ENCODE peak calls at places on chromosomes 4 and X, in four cellular contexts. One of them, this sample, is unnamed.

GRCh38 chrX:153984351-153985178 is 12.0 kb downstream of the TMEM187 start:
- DNase-seq in K562: peak
- DNase-seq in WTC11: no peak
- DNase-seq in HepG2: no peak
- DNase-seq in this sample: no peak

GRCh38 chr4:185599844-185600243 is 64.5 kb upstream of the PDLIM3 start:
- DNase-seq in K562: no peak
- DNase-seq in WTC11: no peak
- DNase-seq in HepG2: no peak
- DNase-seq in this sample: no peak

GRCh38 chr4:7431696-7432530 is 2.8 kb downstream of the PSAPL1 start:
- DNase-seq in K562: no peak
- DNase-seq in WTC11: no peak
- DNase-seq in HepG2: no peak
- DNase-seq in this sample: no peak

GRCh38 chr4:10584042-10584441 is 100.5 kb downstream of the CLNK start:
- DNase-seq in K562: no peak
- DNase-seq in WTC11: no peak
- DNase-seq in HepG2: peak
- DNase-seq in this sample: no peak

GRCh38 chr4:147799986-147800555 is 68.2 kb downstream of the ARHGAP10 start:
- DNase-seq in K562: no peak
- DNase-seq in WTC11: no peak
- DNase-seq in HepG2: no peak
- DNase-seq in this sample: no peak

GRCh38 chrX:44997282-44997813 is 124.4 kb downstream of the KDM6A start:
- DNase-seq in K562: no peak
- DNase-seq in WTC11: no peak
- DNase-seq in HepG2: no peak
- DNase-seq in this sample: no peak

GRCh38 chr4:56149601-56150000 is 200.9 kb downstream of the CEP135 start:
- DNase-seq in K562: no peak
- DNase-seq in WTC11: no peak
- DNase-seq in HepG2: no peak
- DNase-seq in this sample: no peak

GRCh38 chr4:152374606-152375285 is 161.1 kb downstream of the FBXW7 start:
- DNase-seq in K562: no peak
- DNase-seq in WTC11: no peak
- DNase-seq in HepG2: no peak
- DNase-seq in this sample: no peak

GRCh38 chr4:115187136-115187535 is 73.7 kb upstream of the NDST4 start:
- DNase-seq in K562: no peak
- DNase-seq in WTC11: no peak
- DNase-seq in HepG2: no peak
- DNase-seq in this sample: no peak

GRCh38 chrX:106220177-106220576 is 52.1 kb downstream of the PWWP3B start:
- DNase-seq in K562: no peak
- DNase-seq in WTC11: no peak
- DNase-seq in HepG2: no peak
- DNase-seq in this sample: peak

GRCh38 chr4:31613946-31614623 is 893.9 kb downstream of the PCDH7 start:
- DNase-seq in K562: no peak
- DNase-seq in WTC11: peak
- DNase-seq in HepG2: no peak
- DNase-seq in this sample: no peak

GRCh38 chr4:5142726-5143125 is 91.4 kb downstream of the STK32B start:
- DNase-seq in K562: peak
- DNase-seq in WTC11: peak
- DNase-seq in HepG2: peak
- DNase-seq in this sample: no peak

GRCh38 chrX:152861116-152861515 is 30.3 kb downstream of the NSDHL start:
- DNase-seq in K562: no peak
- DNase-seq in WTC11: no peak
- DNase-seq in HepG2: no peak
- DNase-seq in this sample: no peak

GRCh38 chr4:167210166-167210565 is 24.1 kb downstream of the SPOCK3 start:
- DNase-seq in K562: no peak
- DNase-seq in WTC11: no peak
- DNase-seq in HepG2: no peak
- DNase-seq in this sample: no peak

GRCh38 chr4:26503427-26503826 is 13.1 kb upstream of the CCKAR start:
- DNase-seq in K562: no peak
- DNase-seq in WTC11: no peak
- DNase-seq in HepG2: no peak
- DNase-seq in this sample: no peak

GRCh38 chr4:74161676-74162450 is 3.9 kb downstream of the MTHFD2L start:
- DNase-seq in K562: no peak
- DNase-seq in WTC11: no peak
- DNase-seq in HepG2: no peak
- DNase-seq in this sample: no peak

GRCh38 chrX:23844502-23845138 is 61.6 kb downstream of the SAT1 start:
- DNase-seq in K562: peak
- DNase-seq in WTC11: no peak
- DNase-seq in HepG2: peak
- DNase-seq in this sample: no peak

GRCh38 chr4:166012129-166013078 is 139.4 kb downstream of the TLL1 start:
- DNase-seq in K562: no peak
- DNase-seq in WTC11: no peak
- DNase-seq in HepG2: no peak
- DNase-seq in this sample: no peak

GRCh38 chr4:164779811-164780216 is 25.9 kb downstream of the SMIM31 start:
- DNase-seq in K562: peak
- DNase-seq in WTC11: peak
- DNase-seq in HepG2: peak
- DNase-seq in this sample: peak

GRCh38 chrX:42992199-42992943 is 214.4 kb upstream of the PPP1R2C start:
- DNase-seq in K562: no peak
- DNase-seq in WTC11: no peak
- DNase-seq in HepG2: no peak
- DNase-seq in this sample: no peak

GRCh38 chr4:186096681-186097080 is 7.8 kb upstream of the FAM149A start:
- DNase-seq in K562: no peak
- DNase-seq in WTC11: no peak
- DNase-seq in HepG2: no peak
- DNase-seq in this sample: no peak

GRCh38 chr4:7414736-7415510 is 19.8 kb downstream of the PSAPL1 start:
- DNase-seq in K562: no peak
- DNase-seq in WTC11: peak
- DNase-seq in HepG2: no peak
- DNase-seq in this sample: no peak

GRCh38 chr4:90226734-90227133 is 99.5 kb downstream of the CCSER1 start:
- DNase-seq in K562: no peak
- DNase-seq in WTC11: no peak
- DNase-seq in HepG2: no peak
- DNase-seq in this sample: no peak

GRCh38 chr4:166658585-166658984 is 575.7 kb downstream of the SPOCK3 start:
- DNase-seq in K562: no peak
- DNase-seq in WTC11: no peak
- DNase-seq in HepG2: no peak
- DNase-seq in this sample: no peak

GRCh38 chrX:103017542-103017941 is 46.4 kb downstream of the BEX1 start:
- DNase-seq in K562: no peak
- DNase-seq in WTC11: no peak
- DNase-seq in HepG2: no peak
- DNase-seq in this sample: no peak
- TF ChIP-seq ELF4 in K562: no peak
- TF ChIP-seq ELF4 in WTC11: no peak
- TF ChIP-seq ELF4 in HepG2: no peak
- TF ChIP-seq ELF4 in this sample: no peak

DNA sequence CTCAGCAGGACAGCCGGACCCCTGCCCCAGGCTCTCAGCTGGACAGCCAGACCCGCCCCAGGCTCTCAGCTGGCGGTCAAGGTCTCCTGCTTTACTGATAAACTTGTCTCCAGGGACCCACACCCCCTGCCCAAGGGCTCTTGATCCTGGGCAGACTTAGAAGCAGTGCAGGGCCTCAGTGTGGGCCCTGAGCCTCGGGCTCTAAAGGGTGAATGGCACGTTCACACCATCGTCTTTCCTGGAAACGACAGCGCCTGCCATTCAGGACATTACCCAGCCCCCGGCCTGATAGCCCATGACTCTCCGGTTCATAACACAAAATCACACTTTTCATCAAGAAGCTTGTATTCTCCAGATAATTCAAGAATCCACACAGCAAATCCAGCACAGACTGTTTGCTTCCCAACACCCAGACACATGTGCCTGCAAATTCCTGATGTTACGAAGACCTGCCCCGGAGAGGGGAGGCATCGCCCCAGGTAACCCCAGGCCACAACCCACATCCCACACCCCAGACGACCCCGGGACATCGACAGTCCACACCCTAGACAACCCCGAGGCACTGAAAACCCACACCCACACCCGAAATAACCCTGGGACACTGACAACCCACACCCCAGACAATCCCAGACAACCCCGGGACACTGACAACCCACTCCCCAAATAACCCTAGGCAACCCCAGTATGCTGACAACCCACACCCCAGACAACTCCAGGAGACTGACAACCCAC is 136.8 kb downstream of the FAM53A start:
- DNase-seq in K562: no peak
- DNase-seq in WTC11: no peak
- DNase-seq in HepG2: no peak
- DNase-seq in this sample: no peak
- TF ChIP-seq ELF4 in K562: no peak
- TF ChIP-seq ELF4 in WTC11: no peak
- TF ChIP-seq ELF4 in HepG2: no peak
- TF ChIP-seq ELF4 in this sample: no peak

GRCh38 chrX:75076429-75076828 is 79.7 kb downstream of the ABCB7 start:
- DNase-seq in K562: no peak
- DNase-seq in WTC11: no peak
- DNase-seq in HepG2: no peak
- DNase-seq in this sample: no peak
- TF ChIP-seq ELF4 in K562: no peak
- TF ChIP-seq ELF4 in WTC11: no peak
- TF ChIP-seq ELF4 in HepG2: no peak
- TF ChIP-seq ELF4 in this sample: no peak

GRCh38 chr4:183989931-183990330 is 84.8 kb downstream of the STOX2 start:
- DNase-seq in K562: no peak
- DNase-seq in WTC11: no peak
- DNase-seq in HepG2: no peak
- DNase-seq in this sample: no peak
- TF ChIP-seq ELF4 in K562: no peak
- TF ChIP-seq ELF4 in WTC11: no peak
- TF ChIP-seq ELF4 in HepG2: no peak
- TF ChIP-seq ELF4 in this sample: no peak

This sample was measured in HEK293T.